ENCODE peak calls at places on chromosomes 5 and 9, in ten cellular contexts. E is A673, Q is right atrium auricular region, X is adrenal gland, Z is GM23248, Y is neuronal stem cell, N is A549, O is small intestine, V is Peyer's patch, F is endodermal cell. R is an unnamed sample. For H3K4me1, the result is how much of the 10 kb centered on the place peaks cover.

GRCh38 chr9:125446581-125447094 is 185.0 kb downstream of the GAPVD1 start:
- DNase-seq in E (peak), Q (no peak), X (no peak), Z (no peak), Y (no peak), N (no peak), O (no peak), V (no peak), F (peak), R (no peak)

GRCh38 chr5:160467555-160468418 is 46.1 kb downstream of the PTTG1 start:
- DNase-seq in E (peak), Q (peak), X (peak), Z (peak), Y (no peak), N (peak), O (peak), V (peak), F (no peak), R (peak)

GRCh38 chr5:141039517-141039916 is 11.7 kb upstream of the PCDHB1 start:
- DNase-seq in E (peak), Q (no peak), X (no peak), Z (no peak), Y (no peak), N (peak), O (no peak), V (no peak), F (no peak), R (no peak)

GRCh38 chr5:93088997-93089396 is 492.0 kb downstream of the NR2F1-AS1 start:
- DNase-seq in E (no peak), Q (no peak), X (no peak), Z (no peak), Y (no peak), N (no peak), O (no peak), V (no peak), F (no peak), R (no peak)

GRCh38 chr9:109506097-109506712 is 8.1 kb upstream of the PTPN3 start:
- DNase-seq in E (no peak), Q (no peak), X (no peak), Z (no peak), Y (no peak), N (peak), O (peak), V (no peak), F (no peak), R (no peak)

GRCh38 chr5:148966348-148966747 is 96.5 kb downstream of the SH3TC2 start:
- DNase-seq in E (no peak), Q (no peak), X (no peak), Z (no peak), Y (no peak), N (no peak), O (no peak), V (no peak), F (peak), R (peak)

GRCh38 chr9:70954126-70954525 is 167.3 kb downstream of the TRPM3 start:
- DNase-seq in E (peak), Q (no peak), X (no peak), Z (peak), Y (peak), N (peak), O (no peak), V (no peak), F (peak), R (no peak)

GRCh38 chr5:126970517-126971017 is 59.8 kb downstream of the MARCHF3 start:
- DNase-seq in E (peak), Q (no peak), X (peak), Z (peak), Y (no peak), N (no peak), O (no peak), V (no peak), F (no peak), R (no peak)

GRCh38 chr9:88680041-88680440 is 145.1 kb downstream of the NXNL2 start:
- DNase-seq in E (no peak), Q (no peak), X (no peak), Z (peak), Y (no peak), N (no peak), O (no peak), V (no peak), F (no peak), R (no peak)

GRCh38 chr9:35749515-35750255 is 598 bp downstream of the RGP1 start:
- DNase-seq in E (no peak), Q (no peak), X (no peak), Z (peak), Y (no peak), N (peak), O (peak), V (peak), F (peak), R (peak)

GRCh38 chr5:171709930-171710329 is 75.7 kb upstream of the SMIM23 start:
- DNase-seq in E (no peak), Q (peak), X (no peak), Z (peak), Y (no peak), N (no peak), O (no peak), V (no peak), F (peak), R (no peak)

GRCh38 chr9:136713555-136713949 is 1.2 kb downstream of the DIPK1B start:
- DNase-seq in E (peak), Q (no peak), X (no peak), Z (no peak), Y (no peak), N (no peak), O (no peak), V (no peak), F (no peak), R (no peak)

GRCh38 chr5:78799254-78800017 is 150.9 kb upstream of the LHFPL2 start:
- DNase-seq in E (no peak), Q (no peak), X (no peak), Z (peak), Y (no peak), N (peak), O (no peak), V (no peak), F (no peak), R (no peak)

GRCh38 chr5:80159133-80159815 is 96.6 kb downstream of the SERINC5 start:
- DNase-seq in E (no peak), Q (no peak), X (no peak), Z (no peak), Y (no peak), N (no peak), O (no peak), V (no peak), F (no peak), R (no peak)

GRCh38 chr9:94127806-94128205 is 43.5 kb downstream of the PTPDC1 start:
- DNase-seq in E (no peak), Q (no peak), X (no peak), Z (no peak), Y (no peak), N (no peak), O (peak), V (no peak), F (no peak), R (no peak)

GRCh38 chr5:123868267-123868666 is 356.3 kb downstream of the CSNK1G3 start:
- DNase-seq in E (peak), Q (no peak), X (no peak), Z (no peak), Y (no peak), N (no peak), O (peak), V (no peak), F (no peak), R (no peak)

GRCh38 chr5:107338341-107338740 is 332.4 kb downstream of the EFNA5 start:
- DNase-seq in E (no peak), Q (no peak), X (no peak), Z (no peak), Y (no peak), N (no peak), O (no peak), V (no peak), F (no peak), R (no peak)

GRCh38 chr5:172322028-172322965 is 38.7 kb upstream of the UBTD2 start:
- DNase-seq in E (no peak), Q (no peak), X (no peak), Z (no peak), Y (no peak), N (no peak), O (peak), V (no peak), F (peak), R (no peak)

GRCh38 chr5:108102463-108102862 is 279.4 kb downstream of the FBXL17 start:
- DNase-seq in E (no peak), Q (no peak), X (no peak), Z (no peak), Y (no peak), N (no peak), O (no peak), V (no peak), F (no peak), R (no peak)

GRCh38 chr5:38013107-38013506 is 173.3 kb upstream of the GDNF start:
- DNase-seq in E (no peak), Q (no peak), X (no peak), Z (no peak), Y (no peak), N (no peak), O (no peak), V (no peak), F (no peak), R (no peak)

GRCh38 chr9:32742296-32742695 is 41.0 kb upstream of the TMEM215 start:
- DNase-seq in E (peak), Q (no peak), X (no peak), Z (no peak), Y (no peak), N (no peak), O (no peak), V (no peak), F (no peak), R (no peak)

GRCh38 chr5:74433255-74434123 is 207.0 kb downstream of the ENC1 start:
- DNase-seq in E (peak), Q (no peak), X (no peak), Z (peak), Y (no peak), N (no peak), O (no peak), V (no peak), F (peak), R (no peak)

GRCh38 chr9:129486496-129487306 is 134.2 kb downstream of the C9orf50 start:
- DNase-seq in E (no peak), Q (peak), X (peak), Z (peak), Y (no peak), N (peak), O (no peak), V (no peak), F (peak), R (peak)

GRCh38 chr9:125807065-125807464 is 59.9 kb downstream of the PBX3 start:
- DNase-seq in E (no peak), Q (no peak), X (peak), Z (peak), Y (no peak), N (peak), O (no peak), V (no peak), F (no peak), R (no peak)

GRCh38 chr5:174732040-174733020 is 7.9 kb downstream of the MSX2 start:
- DNase-seq in E (no peak), Q (no peak), X (no peak), Z (no peak), Y (no peak), N (no peak), O (no peak), V (no peak), F (peak), R (no peak)

GRCh38 chr5:137616046-137616445 is 116.9 kb upstream of the SPOCK1 start:
- DNase-seq in E (no peak), Q (peak), X (no peak), Z (no peak), Y (no peak), N (no peak), O (no peak), V (no peak), F (peak), R (no peak)

GRCh38 chr5:134103998-134104612 is 10.4 kb upstream of the TCF7 start:
- DNase-seq in E (no peak), Q (no peak), X (no peak), Z (no peak), Y (no peak), N (no peak), O (no peak), V (no peak), F (no peak), R (no peak)

GRCh38 chr9:135895202-135895848 is 12.0 kb downstream of the CAMSAP1 start:
- DNase-seq in E (no peak), Q (no peak), X (no peak), Z (no peak), Y (no peak), N (no peak), O (no peak), V (no peak), F (no peak), R (no peak)

GRCh38 chr5:74206571-74207550 is 433.7 kb downstream of the ENC1 start:
- DNase-seq in E (peak), Q (peak), X (peak), Z (peak), Y (no peak), N (no peak), O (no peak), V (no peak), F (no peak), R (peak)

GRCh38 chr9:87592554-87593394 is 95.1 kb downstream of the DAPK1 start:
- DNase-seq in E (no peak), Q (peak), X (peak), Z (peak), Y (no peak), N (no peak), O (peak), V (no peak), F (no peak), R (peak)

GRCh38 chr9:125747765-125748510 is 765 bp downstream of the PBX3 start:
- DNase-seq in E (no peak), Q (no peak), X (no peak), Z (peak), Y (no peak), N (peak), O (peak), V (peak), F (peak), R (peak)

GRCh38 chr9:131028221-131028884 is 19.4 kb downstream of the LAMC3 start:
- DNase-seq in E (no peak), Q (no peak), X (no peak), Z (no peak), Y (no peak), N (no peak), O (no peak), V (no peak), F (no peak), R (no peak)

GRCh38 chr5:131979816-131980215 is 31.6 kb downstream of the ACSL6 start:
- DNase-seq in E (no peak), Q (no peak), X (no peak), Z (no peak), Y (no peak), N (no peak), O (no peak), V (no peak), F (peak), R (no peak)

GRCh38 chr5:149750596-149750995 is 20.5 kb downstream of the PPARGC1B start:
- DNase-seq in E (no peak), Q (no peak), X (no peak), Z (no peak), Y (no peak), N (no peak), O (no peak), V (no peak), F (no peak), R (no peak)

GRCh38 chr9:89342213-89342612 is 23.9 kb downstream of the SECISBP2 start:
- DNase-seq in E (no peak), Q (no peak), X (no peak), Z (no peak), Y (no peak), N (no peak), O (no peak), V (no peak), F (no peak), R (no peak)

GRCh38 chr9:35930990-35931389 is 21.7 kb downstream of the SPAAR start:
- DNase-seq in E (no peak), Q (no peak), X (no peak), Z (no peak), Y (no peak), N (no peak), O (no peak), V (no peak), F (no peak), R (no peak)

GRCh38 chr9:18333157-18333556 is 140.8 kb upstream of the ADAMTSL1 start:
- DNase-seq in E (no peak), Q (no peak), X (no peak), Z (peak), Y (no peak), N (no peak), O (no peak), V (no peak), F (peak), R (no peak)

GRCh38 chr5:76862986-76863385 is 13.2 kb downstream of the S100Z start:
- DNase-seq in E (no peak), Q (no peak), X (no peak), Z (no peak), Y (no peak), N (no peak), O (peak), V (no peak), F (no peak), R (no peak)
- H3K27ac ChIP-seq in E (no peak), Q (no peak), X (no peak), Z (no peak), Y (no peak), N (no peak), O (no peak), V (no peak), F (no peak), R (no peak)

DNA sequence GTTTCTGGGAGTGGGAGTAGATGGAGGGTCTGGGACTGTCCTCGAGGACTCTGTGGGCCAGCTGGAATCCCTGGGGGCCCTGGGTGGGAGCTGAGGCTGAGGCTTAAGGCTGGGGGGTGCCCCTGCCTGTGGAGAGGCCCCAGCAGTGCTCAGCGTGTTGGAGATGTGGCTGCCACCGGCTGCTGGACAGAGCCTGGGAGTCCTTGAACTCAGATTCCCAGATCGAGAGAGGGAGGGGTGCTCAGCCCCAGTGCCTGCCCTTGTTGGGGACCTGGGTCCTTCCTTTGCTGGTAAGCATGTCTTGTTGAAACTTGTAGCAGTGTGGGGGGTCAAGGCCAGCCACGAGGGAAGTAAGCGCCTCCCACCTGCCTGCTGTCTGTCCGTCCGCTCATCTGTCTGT is 10.7 kb downstream of the RXRA start:
- DNase-seq in E (no peak), Q (no peak), X (no peak), Z (no peak), Y (no peak), N (no peak), O (no peak), V (no peak), F (no peak), R (no peak)
- H3K4me1 ChIP-seq in E (under half), Q (under half), X (half or more), Z (under half), Y (under half), N (under half), O (under half), V (under half), F (under half), R (half or more)

GRCh38 chr9:84405666-84406065 is 65.1 kb upstream of the SLC28A3 start:
- DNase-seq in E (no peak), Q (no peak), X (no peak), Z (no peak), Y (no peak), N (no peak), O (no peak), V (no peak), F (no peak), R (no peak)
- H3K4me3 ChIP-seq in E (no peak), Q (no peak), X (no peak), Z (no peak), Y (no peak), N (no peak), O (no peak), V (no peak), F (no peak), R (no peak)

GRCh38 chr5:145796318-145796717 is 38.8 kb downstream of the PRELID2 start:
- DNase-seq in E (no peak), Q (no peak), X (no peak), Z (no peak), Y (no peak), N (no peak), O (no peak), V (no peak), F (no peak), R (no peak)

GRCh38 chr5:145791866-145792265 is 43.3 kb downstream of the PRELID2 start:
- DNase-seq in E (no peak), Q (no peak), X (no peak), Z (no peak), Y (no peak), N (no peak), O (no peak), V (no peak), F (peak), R (no peak)

GRCh38 chr5:145797336-145797735 is 37.8 kb downstream of the PRELID2 start:
- DNase-seq in E (peak), Q (no peak), X (no peak), Z (peak), Y (no peak), N (no peak), O (no peak), V (no peak), F (no peak), R (no peak)

GRCh38 chr5:145793574-145793973 is 41.6 kb downstream of the PRELID2 start:
- DNase-seq in E (no peak), Q (no peak), X (no peak), Z (no peak), Y (no peak), N (no peak), O (no peak), V (no peak), F (no peak), R (no peak)

GRCh38 chr5:145792840-145793239 is 42.3 kb downstream of the PRELID2 start:
- DNase-seq in E (no peak), Q (no peak), X (peak), Z (no peak), Y (no peak), N (no peak), O (no peak), V (no peak), F (peak), R (no peak)
- H3K27ac ChIP-seq in E (no peak), Q (no peak), X (no peak), Z (no peak), Y (no peak), N (no peak), O (no peak), V (no peak), F (no peak), R (no peak)

DNA sequence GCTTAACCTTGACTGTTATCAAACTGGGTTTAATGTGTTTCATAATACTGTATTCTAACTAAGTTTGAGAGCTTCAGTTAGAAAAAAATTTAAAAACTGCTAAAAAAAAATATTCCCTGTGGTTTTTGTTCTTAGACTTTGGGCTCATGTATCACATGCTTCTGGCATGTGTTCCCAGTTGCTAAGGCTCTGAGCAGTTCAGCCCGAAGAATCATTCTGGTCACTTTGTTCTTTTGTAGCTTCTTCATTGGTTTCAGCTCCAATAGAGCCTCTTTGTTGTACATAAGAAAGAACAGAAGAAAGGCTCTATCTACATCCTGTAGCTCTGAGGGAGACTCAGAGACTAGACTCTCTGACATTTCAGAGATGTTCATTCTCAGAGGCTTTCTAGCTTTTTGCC is 25.6 kb downstream of the KCNN2 start:
- DNase-seq in E (no peak), Q (no peak), X (no peak), Z (no peak), Y (peak), N (no peak), O (no peak), V (no peak), F (no peak), R (no peak)
- H3K4me1 ChIP-seq in E (under half), Q (under half), X (under half), Z (under half), Y (under half), N (under half), O (under half), V (under half), F (under half), R (under half)

GRCh38 chr5:1639757-1640156 is 116.0 kb upstream of the LPCAT1 start:
- DNase-seq in E (no peak), Q (no peak), X (no peak), Z (no peak), Y (no peak), N (no peak), O (no peak), V (no peak), F (peak), R (no peak)

GRCh38 chr5:1638658-1639400 is 115.1 kb upstream of the LPCAT1 start:
- DNase-seq in E (no peak), Q (no peak), X (no peak), Z (no peak), Y (no peak), N (no peak), O (no peak), V (peak), F (peak), R (no peak)

GRCh38 chr5:1637639-1638481 is 114.1 kb upstream of the LPCAT1 start:
- DNase-seq in E (no peak), Q (no peak), X (no peak), Z (no peak), Y (no peak), N (no peak), O (no peak), V (peak), F (peak), R (no peak)

GRCh38 chr5:1634337-1634661 is 110.5 kb upstream of the LPCAT1 start:
- DNase-seq in E (no peak), Q (no peak), X (no peak), Z (no peak), Y (no peak), N (no peak), O (no peak), V (no peak), F (no peak), R (no peak)

DNA sequence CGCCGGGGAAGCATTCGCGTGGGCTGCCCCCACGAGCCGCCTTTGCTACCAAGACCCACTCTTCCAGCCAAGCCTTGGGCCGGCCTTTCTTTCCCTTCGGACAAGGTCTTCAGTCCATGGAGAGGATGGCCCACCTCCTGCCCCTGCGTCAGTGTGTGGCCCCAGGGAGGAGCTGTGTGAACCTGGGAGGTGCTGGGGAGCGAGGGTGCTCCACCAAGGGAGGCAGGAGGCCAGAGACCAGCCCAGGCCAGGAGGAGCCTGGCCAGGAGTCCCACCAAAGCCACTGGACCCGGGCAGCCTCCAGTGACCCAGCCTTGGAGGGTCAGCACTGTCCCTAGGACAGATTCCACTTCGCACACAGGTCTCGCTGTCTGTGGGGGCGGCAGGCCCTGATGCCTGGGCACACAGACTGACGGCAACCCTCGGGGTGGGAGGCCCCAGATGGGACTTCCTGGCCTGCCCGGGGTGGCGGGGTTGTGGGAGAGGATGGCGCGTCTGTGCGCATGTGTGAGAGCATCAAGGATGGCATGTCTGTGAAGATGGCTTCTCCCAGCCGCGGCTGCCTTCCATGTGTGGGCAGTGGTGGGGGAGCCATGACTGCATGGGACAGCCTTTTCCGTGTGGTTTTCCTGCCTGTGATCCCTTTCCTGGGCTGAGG is 113.3 kb upstream of the LPCAT1 start:
- DNase-seq in E (no peak), Q (no peak), X (no peak), Z (no peak), Y (no peak), N (no peak), O (no peak), V (peak), F (peak), R (no peak)
- H3K4me3 ChIP-seq in E (no peak), Q (no peak), X (no peak), Z (no peak), Y (no peak), N (no peak), O (no peak), V (no peak), F (no peak), R (no peak)